ENCODE peak calls at places on chromosomes 16 and 17, in five cellular contexts. T is RCC 7860, G is breast epithelium, F is aorta, V is HEK293T. Z is an unnamed sample.

GRCh38 chr17:81845361-81845760 is 10.5 kb upstream of the PPP1R27 start:
- DNase-seq in T (no peak), G (no peak), F (no peak), V (no peak), Z (no peak)

GRCh38 chr17:48615212-48615962 is at the start of gene HOXB8:
- DNase-seq in T (no peak), G (no peak), F (no peak), V (no peak), Z (no peak)

GRCh38 chr16:79767597-79768280 is 167.2 kb upstream of the MAF start:
- DNase-seq in T (no peak), G (no peak), F (no peak), V (no peak), Z (no peak)

GRCh38 chr17:78559749-78560368 is 17.3 kb downstream of the DNAH17 start:
- DNase-seq in T (no peak), G (no peak), F (no peak), V (no peak), Z (no peak)

GRCh38 chr16:67865318-67865717 is 7.5 kb upstream of the EDC4 start:
- DNase-seq in T (peak; percentile 16), G (no peak), F (no peak), V (peak; percentile 42), Z (no peak)

GRCh38 chr16:2224183-2224486 is 744 bp downstream of the E4F1 start:
- DNase-seq in T (peak; percentile 28), G (no peak), F (no peak), V (no peak), Z (no peak)

GRCh38 chr17:61322316-61323014 is 77.2 kb upstream of the TBX2 start:
- DNase-seq in T (no peak), G (no peak), F (no peak), V (no peak), Z (no peak)

GRCh38 chr16:3274947-3275346 is 8.3 kb upstream of the ZNF263 start:
- DNase-seq in T (no peak), G (no peak), F (no peak), V (no peak), Z (no peak)

GRCh38 chr17:80703109-80703508 is 158.5 kb downstream of the RPTOR start:
- DNase-seq in T (no peak), G (no peak), F (no peak), V (no peak), Z (no peak)

GRCh38 chr16:14015948-14016347 is 55.2 kb upstream of the MRTFB start:
- DNase-seq in T (no peak), G (no peak), F (no peak), V (no peak), Z (no peak)

GRCh38 chr17:5580367-5580766 is 3.9 kb downstream of the NLRP1 start:
- DNase-seq in T (no peak), G (no peak), F (no peak), V (no peak), Z (no peak)

GRCh38 chr16:4378202-4378666 is 6.6 kb downstream of the VASN start:
- DNase-seq in T (no peak), G (no peak), F (peak; percentile 91), V (no peak), Z (no peak)

GRCh38 chr17:72998343-72998742 is 94.1 kb downstream of the SLC39A11 start:
- DNase-seq in T (no peak), G (no peak), F (no peak), V (no peak), Z (no peak)

GRCh38 chr17:17440938-17441730 is 35.7 kb upstream of the MED9 start:
- DNase-seq in T (no peak), G (no peak), F (no peak), V (no peak), Z (no peak)

GRCh38 chr16:11985250-11985649 is 8.7 kb downstream of the SNX29 start:
- DNase-seq in T (no peak), G (no peak), F (no peak), V (no peak), Z (no peak)

GRCh38 chr17:64155751-64156544 is 26.0 kb upstream of the ERN1 start:
- DNase-seq in T (no peak), G (peak; percentile 56), F (no peak), V (no peak), Z (peak; percentile 87)

GRCh38 chr17:35373532-35373983 is at the start of gene SLFN11:
- DNase-seq in T (peak; percentile 89), G (no peak), F (peak; percentile 94), V (no peak), Z (peak; percentile 22)

GRCh38 chr16:70715113-70715711 is 29.4 kb upstream of the MTSS2 start:
- DNase-seq in T (peak; percentile 100), G (peak; percentile 84), F (peak; percentile 98), V (no peak), Z (peak; percentile 70)

GRCh38 chr17:4230142-4230541 is 33.6 kb downstream of the ANKFY1 start:
- DNase-seq in T (peak; percentile 74), G (no peak), F (no peak), V (no peak), Z (peak; percentile 7)

GRCh38 chr16:19879241-19879792 is 5.3 kb downstream of the GPRC5B start:
- DNase-seq in T (no peak), G (no peak), F (no peak), V (no peak), Z (peak; percentile 51)

GRCh38 chr16:70749006-70749678 is 51.8 kb downstream of the VAC14 start:
- DNase-seq in T (no peak), G (no peak), F (no peak), V (no peak), Z (no peak)

GRCh38 chr17:37465058-37465616 is 24.6 kb upstream of the DUSP14 start:
- DNase-seq in T (peak; percentile 31), G (no peak), F (no peak), V (no peak), Z (no peak)

GRCh38 chr17:81253358-81254131 is 14.4 kb downstream of the NDUFAF8 start:
- DNase-seq in T (peak; percentile 10), G (no peak), F (no peak), V (peak; percentile 74), Z (peak; percentile 41)

GRCh38 chr17:79458356-79458755 is 152.5 kb downstream of the RBFOX3 start:
- DNase-seq in T (no peak), G (no peak), F (no peak), V (no peak), Z (no peak)

GRCh38 chr17:1873418-1873817 is 43.6 kb downstream of the RPA1 start:
- DNase-seq in T (no peak), G (no peak), F (no peak), V (no peak), Z (no peak)

GRCh38 chr16:10266809-10267208 is 84.6 kb upstream of the GRIN2A start:
- DNase-seq in T (no peak), G (no peak), F (no peak), V (no peak), Z (no peak)

GRCh38 chr17:32302860-32303649 is 37.4 kb downstream of the RHBDL3 start:
- DNase-seq in T (no peak), G (no peak), F (no peak), V (no peak), Z (no peak)

GRCh38 chr17:5468075-5468473 is 708 bp downstream of the DHX33 start:
- DNase-seq in T (no peak), G (no peak), F (no peak), V (peak; percentile 17), Z (no peak)

GRCh38 chr17:22703786-22704441 is 1011.6 kb downstream of the KCNJ18 start:
- DNase-seq in T (no peak), G (no peak), F (no peak), V (peak; percentile 55), Z (no peak)

GRCh38 chr17:10616502-10617119 is 40.5 kb downstream of the MYH3 start:
- DNase-seq in T (peak; percentile 10), G (peak; percentile 72), F (peak; percentile 93), V (peak; percentile 80), Z (peak; percentile 78)

GRCh38 chr16:55341681-55342080 is 17.7 kb downstream of the IRX6 start:
- DNase-seq in T (no peak), G (no peak), F (no peak), V (no peak), Z (no peak)

GRCh38 chr17:28173801-28174200 is 131.3 kb downstream of the NLK start:
- DNase-seq in T (no peak), G (no peak), F (no peak), V (no peak), Z (no peak)

GRCh38 chr17:46115687-46116086 is 77.5 kb downstream of the KANSL1 start:
- DNase-seq in T (no peak), G (no peak), F (no peak), V (no peak), Z (no peak)

Z was measured in anterior cingulate cortex.